ENCODE peak calls at places on chromosomes 13 and 19, in six cellular contexts. T, P, B, X, W and O are unnamed samples.

GRCh38 chr13:113065406-113066141 is 40.0 kb upstream of the F7 start:
- ATAC-seq in W (no peak), B (no peak), P (peak), T (no peak), X (peak), O (no peak)

GRCh38 chr13:18956473-18957078 is 225.0 kb downstream of the TUBA3C start:
- ATAC-seq in X (no peak), T (no peak), P (no peak), W (no peak), B (no peak), O (no peak)

GRCh38 chr19:31387662-31388175 is 38.5 kb upstream of the TSHZ3 start:
- ATAC-seq in P (no peak), B (no peak), T (no peak), W (no peak), X (no peak), O (no peak)

GRCh38 chr19:28913626-28914025 is 299.3 kb downstream of the UQCRFS1 start:
- ATAC-seq in T (no peak), W (no peak), X (no peak), B (no peak), P (no peak), O (no peak)

GRCh38 chr19:10895920-10896319 is 24.6 kb downstream of the CARM1 start:
- ATAC-seq in X (no peak), P (peak), T (no peak), B (no peak), W (peak), O (no peak)

GRCh38 chr13:96229356-96229755 is 139.4 kb downstream of the HS6ST3 start:
- ATAC-seq in P (peak), W (peak), X (no peak), T (peak), B (peak), O (no peak)

GRCh38 chr13:99956473-99957349 is 14.9 kb downstream of the ZIC5 start:
- ATAC-seq in B (no peak), T (no peak), X (peak), P (peak), W (no peak), O (no peak)

GRCh38 chr13:20126460-20127262 is 34.2 kb downstream of the GJA3 start:
- ATAC-seq in W (no peak), T (no peak), P (no peak), B (no peak), X (no peak), O (no peak)

GRCh38 chr13:97385146-97385545 is 48.8 kb upstream of the RAP2A start:
- ATAC-seq in X (peak), T (no peak), W (no peak), B (no peak), P (no peak), O (no peak)

GRCh38 chr19:45791744-45792481 is 732 bp downstream of the DMWD start:
- ATAC-seq in P (no peak), B (no peak), T (peak), X (no peak), W (no peak), O (no peak)

GRCh38 chr13:22883961-22884360 is 296.8 kb upstream of the SGCG start:
- ATAC-seq in P (no peak), B (no peak), T (peak), W (no peak), X (no peak), O (no peak)

DNA sequence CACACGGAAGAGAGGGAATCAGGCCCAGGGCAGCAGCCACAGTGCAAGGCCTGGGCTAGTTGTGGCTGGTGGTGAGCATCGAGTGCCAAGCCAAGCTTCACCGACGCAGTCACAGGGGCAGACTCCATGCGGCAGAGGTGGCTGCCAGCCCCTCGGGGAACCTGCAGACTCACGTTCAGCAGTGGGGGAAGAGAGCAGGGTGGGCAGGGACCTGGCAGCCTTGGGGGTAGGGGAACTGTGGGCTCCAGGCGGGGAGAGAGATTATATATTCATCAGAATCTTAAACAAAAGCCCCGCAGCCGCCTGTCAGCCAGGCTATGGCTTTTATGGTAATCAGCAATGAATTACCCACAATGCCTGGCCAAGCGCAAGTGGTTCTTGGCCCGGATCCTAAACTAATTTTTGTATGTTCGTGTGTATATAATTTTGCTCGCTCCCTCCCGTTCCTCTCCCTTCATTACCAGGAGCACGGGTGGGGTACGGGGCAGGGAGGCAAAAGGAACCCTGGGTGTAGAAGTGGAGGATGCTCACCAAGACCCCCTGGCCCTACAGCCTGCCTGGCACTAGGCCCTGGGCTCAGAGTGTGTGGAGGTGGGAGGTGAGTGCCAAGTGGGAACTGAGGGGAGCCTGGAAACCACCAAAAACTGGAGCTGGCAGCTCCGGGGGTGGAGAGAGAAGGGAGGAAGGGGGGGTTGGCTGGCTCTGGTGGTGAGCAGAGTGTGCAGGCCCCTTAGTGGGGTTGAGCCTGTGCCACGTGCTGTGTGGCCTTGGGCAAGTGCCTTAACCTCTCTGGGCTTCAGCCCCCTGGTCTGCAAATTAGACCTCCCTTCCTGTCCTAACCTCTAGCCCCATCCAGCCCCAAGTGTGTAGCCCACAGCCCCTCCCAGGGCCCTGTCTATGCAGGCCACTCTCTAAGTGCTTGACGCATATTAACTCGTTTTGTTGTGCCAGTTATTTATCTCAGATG is 31.9 kb downstream of the PTPRS start:
- ATAC-seq in P (no peak), X (peak), W (peak), B (peak), T (peak), O (peak)
- TF ChIP-seq EP300 in P (no peak), X (no peak), W (no peak), B (no peak), T (no peak), O (no peak)

DNA sequence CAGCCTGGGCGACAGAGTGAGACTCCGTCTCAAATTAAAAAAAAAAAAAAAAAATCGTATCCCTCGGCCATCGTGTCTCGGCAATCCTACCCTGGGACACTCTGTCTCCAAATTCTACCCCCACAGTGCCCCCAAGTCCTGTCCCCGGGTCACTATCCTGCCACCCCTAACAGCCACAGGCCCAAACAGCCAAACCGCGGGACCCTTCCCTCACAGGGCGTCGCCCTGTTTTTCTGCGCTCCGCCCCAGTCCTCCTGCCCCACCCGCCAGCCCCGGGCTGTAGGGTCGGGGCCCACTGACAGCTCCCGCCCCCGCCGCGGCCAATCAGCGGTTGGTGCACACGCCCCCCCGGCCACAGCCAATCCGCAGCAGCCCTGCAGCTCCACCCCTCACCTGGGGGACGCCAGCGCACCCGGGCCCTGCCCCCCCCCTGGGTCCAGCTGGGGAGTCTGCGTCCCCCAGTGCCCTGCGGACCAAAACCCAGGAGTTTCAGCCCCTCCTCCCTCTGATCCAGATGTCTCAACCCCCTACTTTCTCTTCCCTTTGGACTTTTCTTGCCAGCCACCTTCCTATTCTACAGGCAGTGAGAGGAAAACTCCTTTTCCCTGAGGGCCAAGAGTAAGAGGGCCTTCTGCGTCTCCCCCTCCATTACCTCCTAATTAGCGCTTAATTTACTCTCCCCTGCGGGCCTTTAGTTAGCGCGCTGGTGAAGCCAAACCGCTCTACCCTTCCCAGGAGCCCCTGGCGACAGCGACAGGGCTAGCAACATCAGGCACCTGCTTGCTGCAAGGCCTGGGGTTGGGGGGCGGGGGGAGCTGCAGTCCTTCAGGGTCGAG is 1.5 kb upstream of the BCAT2 start:
- ATAC-seq in T (peak), B (peak), W (peak), P (peak), X (peak), O (peak)
- TF ChIP-seq EP300 in T (no peak), B (no peak), W (no peak), P (no peak), X (no peak), O (no peak)

GRCh38 chr19:48510421-48511268 is 990 bp downstream of the LMTK3 start:
- ATAC-seq in X (peak), W (peak), P (peak), B (peak), T (peak), O (peak)
- TF ChIP-seq EP300 in X (no peak), W (no peak), P (no peak), B (no peak), T (no peak), O (no peak)

DNA sequence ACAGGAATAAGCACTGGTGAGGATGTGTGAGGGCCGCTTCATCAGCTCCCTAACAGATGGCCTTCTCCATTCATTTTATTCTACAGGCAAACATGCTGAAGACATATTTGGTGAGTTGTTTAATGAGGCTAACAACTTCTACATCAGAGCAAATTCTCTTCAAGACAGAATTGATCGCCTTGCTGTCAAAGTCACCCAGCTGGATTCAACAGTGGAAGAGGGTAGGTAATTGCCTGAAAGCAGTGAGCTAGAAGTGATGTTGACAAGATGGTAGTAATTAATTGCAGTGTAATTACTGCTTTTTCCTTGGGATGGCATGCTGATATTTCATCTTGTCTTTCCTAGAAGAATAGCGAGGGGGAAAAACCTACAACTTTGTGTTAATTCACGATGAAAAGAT is 95.6 kb downstream of the GPR12 start:
- ATAC-seq in P (no peak), W (no peak), X (no peak), T (no peak), B (no peak), O (no peak)
- TF ChIP-seq EP300 in P (no peak), W (no peak), X (no peak), T (no peak), B (no peak), O (no peak)